ENCODE peak calls at places on chromosomes 6 and 20, in six cellular contexts. S is HCT116, O is K562, N is tibial nerve, A is heart left ventricle, E is spleen. Y is an unnamed sample.

GRCh38 chr6:43060034-43060754 is 763 bp downstream of the KLC4 start:
- DNase-seq in S (no peak), N (no peak), E (no peak), A (no peak), O (peak; percentile 39), Y (no peak)

GRCh38 chr6:49787176-49787575 is at the start of gene PGK2:
- DNase-seq in N (no peak), S (peak; percentile 29), E (no peak), O (peak; percentile 57), A (no peak), Y (no peak)

GRCh38 chr20:2364014-2364413 is 16.7 kb upstream of the TGM6 start:
- DNase-seq in N (no peak), S (no peak), A (no peak), E (no peak), O (no peak), Y (no peak)

GRCh38 chr6:139165324-139165723 is 30.4 kb downstream of the HECA start:
- DNase-seq in O (no peak), N (no peak), A (no peak), S (no peak), E (no peak), Y (no peak)

GRCh38 chr6:142384455-142385332 is 82.9 kb downstream of the ADGRG6 start:
- DNase-seq in O (no peak), N (no peak), E (no peak), S (no peak), A (no peak), Y (no peak)

GRCh38 chr6:144582939-144583613 is 297.9 kb downstream of the UTRN start:
- DNase-seq in S (no peak), O (peak; percentile 30), E (peak; percentile 89), A (peak; percentile 30), N (no peak), Y (no peak)

GRCh38 chr20:26209171-26209941 is 512.7 kb upstream of the ZNF337 start:
- DNase-seq in E (peak; percentile 67), A (peak; percentile 16), O (no peak), S (no peak), N (no peak), Y (no peak)

GRCh38 chr20:6295477-6296256 is 172.8 kb upstream of the FERMT1 start:
- DNase-seq in N (no peak), O (no peak), S (no peak), A (no peak), E (no peak), Y (no peak)

GRCh38 chr6:47196113-47196512 is 113.6 kb downstream of the TNFRSF21 start:
- DNase-seq in S (no peak), N (no peak), O (no peak), A (no peak), E (no peak), Y (no peak)

GRCh38 chr6:143555071-143555492 is 43.6 kb upstream of the FUCA2 start:
- DNase-seq in S (no peak), O (peak; percentile 57), A (no peak), N (no peak), E (no peak), Y (no peak)

GRCh38 chr6:3202999-3203696 is 24.3 kb downstream of the TUBB2B start:
- DNase-seq in S (no peak), E (no peak), N (no peak), A (no peak), O (peak; percentile 74), Y (no peak)

GRCh38 chr20:6686171-6686570 is 81.3 kb upstream of the BMP2 start:
- DNase-seq in O (no peak), E (no peak), S (no peak), N (no peak), A (no peak), Y (no peak)

GRCh38 chr6:18400831-18401446 is 13.8 kb downstream of the RNF144B start:
- DNase-seq in E (no peak), A (no peak), N (no peak), O (no peak), S (no peak), Y (no peak)

GRCh38 chr6:146544783-146545182 is 1.1 kb downstream of the RAB32 start:
- DNase-seq in O (no peak), S (no peak), E (no peak), N (no peak), A (no peak), Y (no peak)

GRCh38 chr6:25173951-25174474 is 105.2 kb upstream of the CARMIL1 start:
- DNase-seq in N (no peak), E (no peak), S (peak; percentile 70), A (no peak), O (no peak), Y (no peak)

GRCh38 chr6:55704421-55704820 is 125.4 kb upstream of the HMGCLL1 start:
- DNase-seq in A (no peak), O (no peak), S (no peak), N (no peak), E (no peak), Y (no peak)

GRCh38 chr6:161434921-161435411 is 161.1 kb upstream of the AGPAT4 start:
- DNase-seq in S (no peak), N (no peak), E (no peak), A (no peak), O (no peak), Y (no peak)

GRCh38 chr6:134217516-134218140 is 100.3 kb downstream of the SGK1 start:
- DNase-seq in N (no peak), S (no peak), E (no peak), A (no peak), O (no peak), Y (no peak)

DNA sequence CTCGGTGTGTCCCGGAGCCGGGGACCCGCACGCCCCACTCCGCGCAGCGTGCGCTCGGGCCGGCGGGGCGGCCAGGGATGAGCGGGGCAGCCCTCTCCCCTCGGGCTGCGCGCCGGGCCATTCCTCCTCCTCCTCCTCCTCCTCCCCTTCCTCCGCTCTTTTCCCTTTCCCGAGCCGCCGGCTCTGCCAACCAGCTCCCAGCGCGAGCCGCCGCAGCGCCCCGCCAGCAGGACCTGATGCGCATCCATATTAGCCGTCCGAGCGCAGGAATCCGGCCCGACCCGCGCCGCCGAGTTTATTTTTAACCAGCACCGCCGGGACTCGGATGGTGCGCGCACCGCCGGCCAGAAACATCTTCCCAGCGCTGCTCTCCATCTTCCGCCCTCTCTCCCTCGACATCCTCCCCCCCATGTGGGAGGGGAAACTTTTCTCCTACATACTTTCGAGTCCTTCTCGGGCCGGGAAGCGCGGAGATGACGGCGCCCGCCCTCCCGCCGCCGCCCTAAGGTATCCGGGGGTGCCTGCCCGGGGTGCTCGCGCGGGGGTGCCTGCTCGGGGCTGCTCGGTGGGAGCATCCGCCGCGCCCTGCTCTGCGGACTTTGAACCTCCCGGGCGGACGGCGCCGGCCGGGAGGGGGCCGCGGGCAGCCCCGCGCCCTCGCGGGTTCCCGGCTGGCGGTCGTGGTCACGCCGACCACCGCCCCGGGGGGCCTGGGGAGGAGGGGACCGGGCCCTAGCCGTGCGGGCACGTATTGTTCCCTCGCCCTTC is 619 bp downstream of the RREB1 start:
- DNase-seq in N (peak; percentile 40), A (peak; percentile 68), S (no peak), E (peak; percentile 90), O (peak; percentile 67), Y (no peak)
- TF ChIP-seq POLR2A in N (no peak), A (no peak), S (no peak), E (no peak), O (no peak), Y (no peak)

DNA sequence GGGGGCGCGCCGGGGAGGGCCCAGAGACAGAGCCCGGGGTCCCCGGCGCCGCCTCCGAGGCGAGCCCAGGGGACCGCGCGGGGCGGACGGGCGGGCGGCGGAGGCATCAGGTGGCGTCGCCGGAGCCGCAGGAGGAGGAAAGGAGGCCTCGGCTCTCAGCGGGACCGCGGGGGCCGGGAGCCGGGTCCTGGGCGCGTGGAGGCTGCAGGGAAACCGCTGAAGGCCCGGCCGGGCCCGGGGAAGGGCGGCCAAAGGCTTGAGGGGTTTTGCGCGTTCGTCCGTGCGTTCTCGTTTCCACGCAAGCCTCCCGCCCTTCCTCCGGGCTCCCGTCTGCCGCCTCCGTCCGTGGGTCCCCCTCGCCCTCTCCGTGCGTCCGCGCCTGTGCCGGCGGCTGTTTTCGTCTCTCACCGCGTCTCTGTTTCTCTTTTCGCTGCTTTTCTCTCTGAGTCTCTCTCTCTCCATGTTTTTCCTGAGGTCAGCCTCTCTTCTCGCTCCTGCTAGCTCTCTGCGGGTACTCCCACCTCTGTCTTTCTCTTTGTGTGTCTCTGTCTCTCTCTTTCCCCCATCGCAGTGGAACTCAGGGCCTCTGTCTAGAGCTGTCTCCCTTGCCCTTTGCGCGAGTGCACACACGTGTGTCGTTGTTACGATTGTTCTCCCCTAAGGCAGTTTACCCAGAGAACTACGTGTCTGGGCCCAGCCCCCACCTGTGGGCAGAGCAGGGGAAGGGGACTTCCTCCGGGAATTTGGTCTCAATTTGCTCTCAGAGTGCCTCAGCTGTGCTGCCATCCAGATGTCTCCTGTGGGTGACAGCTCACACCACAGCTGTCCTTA is 2.1 kb downstream of the IRF4 start:
- DNase-seq in E (peak; percentile 81), A (no peak), N (no peak), S (no peak), O (no peak), Y (no peak)
- H3K4me1 ChIP-seq in E (peaks cover 9% of the 10 kb centered on the region), A (peaks cover 13% of the 10 kb centered on the region), N (peaks cover 5% of the 10 kb centered on the region), S (no peaks in the 10 kb centered on the region), O (no peaks in the 10 kb centered on the region), Y (peaks cover 27% of the 10 kb centered on the region)

DNA sequence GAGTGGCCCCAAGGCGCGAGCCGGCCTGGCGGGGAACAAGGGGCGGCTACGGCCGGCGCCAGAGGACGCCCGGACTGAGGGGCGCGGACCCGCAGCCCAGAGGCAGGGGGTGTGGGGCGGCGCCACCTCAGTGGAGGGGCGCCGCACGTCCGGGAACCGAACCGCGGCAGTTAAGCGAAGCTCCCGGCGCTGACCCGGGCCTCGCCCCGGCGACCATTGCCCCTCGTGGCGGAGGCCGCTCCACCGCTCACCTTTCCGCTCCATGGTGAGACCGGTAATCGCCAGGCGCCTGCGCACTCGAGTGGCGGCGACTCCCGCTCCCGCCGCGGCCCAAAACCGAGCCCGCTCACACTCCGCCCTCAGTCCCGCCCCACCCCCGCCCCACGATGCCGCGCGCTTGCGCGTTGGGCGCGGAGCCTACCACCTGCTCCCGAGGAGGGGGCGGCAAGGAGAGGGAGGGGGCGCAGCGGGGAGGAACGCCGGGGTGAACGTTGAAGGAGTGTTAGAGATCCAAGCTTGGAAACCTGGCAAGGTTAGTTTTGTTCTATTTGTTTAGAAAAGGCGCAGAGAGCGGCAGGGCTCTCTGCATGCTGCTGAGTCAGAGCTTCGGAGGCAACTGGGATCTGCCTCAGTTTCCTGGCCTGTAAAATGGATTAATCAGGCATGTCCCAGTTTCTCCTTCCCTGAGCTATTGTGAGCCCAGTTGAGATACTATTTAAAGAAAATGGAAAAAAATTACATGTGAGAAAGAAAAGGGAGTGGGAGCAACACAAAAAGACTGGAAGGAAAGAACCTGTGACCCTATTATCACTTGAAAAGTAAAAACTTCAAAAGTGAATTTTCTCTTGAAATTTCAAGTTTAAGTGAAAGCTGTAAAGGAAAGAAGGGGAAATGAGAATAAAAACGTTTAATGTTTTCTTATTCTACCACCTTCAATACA is at the start of gene SRPK1:
- DNase-seq in N (peak; percentile 75), O (peak; percentile 97), E (peak; percentile 97), A (peak; percentile 91), S (peak; percentile 72), Y (peak; percentile 38)
- TF ChIP-seq POLR2A in N (peak; percentile 43), O (peak; percentile 92), E (no peak), A (no peak), S (peak; percentile 96), Y (no peak)

GRCh38 chr20:9515211-9515580 is 806 bp downstream of the LAMP5 start:
- DNase-seq in O (no peak), S (no peak), A (no peak), N (no peak), E (no peak), Y (no peak)

GRCh38 chr20:9517297-9518134 is 3.1 kb downstream of the LAMP5 start:
- DNase-seq in S (no peak), N (no peak), E (no peak), A (no peak), O (no peak), Y (no peak)

GRCh38 chr20:9514461-9515210 is at the start of gene LAMP5:
- DNase-seq in A (no peak), S (no peak), O (no peak), N (no peak), E (no peak), Y (no peak)

GRCh38 chr20:9515761-9516657 is 1.6 kb downstream of the LAMP5 start:
- DNase-seq in S (peak; percentile 10), A (no peak), E (no peak), N (no peak), O (no peak), Y (no peak)

GRCh38 chr20:9516658-9516987 is 2.2 kb downstream of the LAMP5 start:
- DNase-seq in O (no peak), E (no peak), N (no peak), A (no peak), S (no peak), Y (no peak)
- H3K4me1 ChIP-seq in O (no peaks in the 10 kb centered on the region), E (no peaks in the 10 kb centered on the region), N (peaks cover 10% of the 10 kb centered on the region), A (peaks cover 18% of the 10 kb centered on the region), S (peaks cover 2% of the 10 kb centered on the region), Y (no peaks in the 10 kb centered on the region)